ENCODE peak calls at places on chromosome 11, in nine cellular contexts. M is mammary epithelial cell, O is PC-3, D is dorsolateral prefrontal cortex, B is body of pancreas, V is stomach, H is cardiac muscle cell, Y is PC-9, I is testis. R is an unnamed sample.

GRCh38 chr11:65786008-65786785 is 666 bp upstream of the OVOL1 start:
- DNase-seq in M (no peak), V (peak), Y (no peak), I (no peak), D (no peak), O (no peak), H (no peak), B (peak), R (no peak)

GRCh38 chr11:85725510-85726258 is 39.7 kb upstream of the CCDC89 start:
- DNase-seq in M (peak), H (no peak), O (peak), V (no peak), D (no peak), I (no peak), Y (no peak), B (no peak), R (no peak)

GRCh38 chr11:24635588-24636290 is 138.9 kb downstream of the LUZP2 start:
- DNase-seq in H (peak), V (no peak), B (no peak), Y (peak), I (no peak), M (peak), D (no peak), O (peak), R (no peak)

GRCh38 chr11:124114942-124115781 is at the start of gene VWA5A:
- DNase-seq in I (peak), O (peak), B (peak), Y (peak), M (peak), D (peak), H (peak), V (peak), R (peak)

GRCh38 chr11:2223153-2223794 is 47.1 kb downstream of the ASCL2 start:
- DNase-seq in H (no peak), Y (no peak), V (no peak), M (no peak), B (no peak), D (no peak), I (no peak), O (no peak), R (no peak)

GRCh38 chr11:2522636-2523255 is 77.9 kb downstream of the KCNQ1 start:
- DNase-seq in Y (no peak), M (no peak), V (peak), D (peak), H (no peak), I (peak), B (peak), O (no peak), R (no peak)

GRCh38 chr11:26905368-26905767 is 88.5 kb upstream of the FIBIN start:
- DNase-seq in M (peak), Y (no peak), B (no peak), O (no peak), I (no peak), V (no peak), D (no peak), H (no peak), R (peak)

GRCh38 chr11:34075178-34075820 is 23.8 kb downstream of the CAPRIN1 start:
- DNase-seq in B (no peak), M (peak), H (no peak), V (no peak), I (no peak), Y (peak), D (no peak), O (peak), R (no peak)

GRCh38 chr11:26860411-26860810 is 133.5 kb upstream of the FIBIN start:
- DNase-seq in Y (no peak), O (no peak), B (no peak), V (no peak), M (no peak), H (no peak), I (no peak), D (no peak), R (no peak)

GRCh38 chr11:133153031-133153430 is 379.3 kb downstream of the OPCML start:
- DNase-seq in I (peak), H (no peak), O (no peak), B (no peak), V (no peak), Y (no peak), M (no peak), D (peak), R (no peak)

GRCh38 chr11:69297926-69298777 is 4.2 kb downstream of the MYEOV start:
- DNase-seq in B (peak), I (peak), O (peak), Y (peak), V (peak), H (no peak), M (peak), D (no peak), R (peak)

GRCh38 chr11:36296925-36297604 is 977 bp downstream of the PRR5L start:
- DNase-seq in O (no peak), V (no peak), M (no peak), I (no peak), B (no peak), D (no peak), Y (no peak), H (no peak), R (no peak)
- H3K4me3 ChIP-seq in O (no peak), V (no peak), M (no peak), I (no peak), B (no peak), D (peak), Y (no peak), H (no peak), R (no peak)

DNA sequence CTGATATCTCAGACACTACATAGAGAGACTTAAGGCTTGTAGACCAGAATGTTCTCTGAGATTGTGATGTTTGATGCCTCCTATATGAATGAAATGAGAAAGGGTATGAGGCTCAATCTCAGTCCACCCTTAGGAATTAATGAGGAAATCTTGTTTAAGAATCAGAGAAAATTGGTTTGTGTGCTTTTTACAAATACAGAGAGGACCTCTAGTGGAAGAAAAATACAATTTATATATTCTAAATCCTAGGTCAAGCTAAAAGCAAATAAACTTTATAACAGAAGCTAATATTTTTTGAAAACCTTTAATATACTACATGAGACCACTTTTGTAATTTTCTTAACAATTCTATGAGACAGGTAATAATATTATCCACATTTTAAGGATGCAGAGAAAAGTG is 5.0 kb upstream of the OR52H1 start:
- DNase-seq in Y (no peak), B (no peak), H (no peak), V (no peak), M (no peak), D (no peak), I (no peak), O (peak), R (no peak)
- TF ChIP-seq CTCF in Y (peak), B (no peak), H (peak), V (no peak), M (peak), D (no peak), I (no peak), O (peak), R (no peak)

GRCh38 chr11:391117-392017 is 2.6 kb upstream of the PKP3 start:
- DNase-seq in H (no peak), D (no peak), B (no peak), Y (no peak), V (no peak), I (no peak), O (no peak), M (no peak), R (no peak)
- H3K4me3 ChIP-seq in H (no peak), D (no peak), B (no peak), Y (no peak), V (no peak), I (no peak), O (no peak), M (peak), R (no peak)

DNA sequence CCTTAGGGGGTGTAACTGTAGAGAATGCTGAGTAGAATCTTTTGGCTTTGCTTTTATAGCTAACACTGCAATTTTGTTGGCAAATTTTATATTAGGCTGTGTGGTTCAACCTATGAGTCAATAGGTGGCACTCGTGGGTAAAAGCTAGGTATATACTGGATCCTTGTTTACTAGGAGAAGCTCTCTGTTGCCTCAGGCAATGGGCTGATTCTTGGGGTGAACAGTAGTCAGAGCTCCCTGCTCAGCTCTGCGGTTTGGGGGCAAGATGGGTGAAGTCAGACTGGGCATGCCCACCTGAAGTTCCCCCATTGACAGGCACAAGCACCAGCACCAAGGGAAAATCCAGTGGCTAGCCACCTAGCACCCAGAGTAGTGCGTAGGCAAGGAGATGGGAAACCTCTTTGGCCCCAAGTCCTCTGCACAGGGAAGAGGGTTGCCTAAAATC is 238.7 kb downstream of the FAM181B start:
- DNase-seq in H (peak), Y (no peak), O (peak), B (no peak), D (no peak), I (no peak), M (peak), V (no peak), R (peak)
- TF ChIP-seq CTCF in H (no peak), Y (peak), O (peak), B (peak), D (no peak), I (no peak), M (peak), V (no peak), R (peak)

DNA sequence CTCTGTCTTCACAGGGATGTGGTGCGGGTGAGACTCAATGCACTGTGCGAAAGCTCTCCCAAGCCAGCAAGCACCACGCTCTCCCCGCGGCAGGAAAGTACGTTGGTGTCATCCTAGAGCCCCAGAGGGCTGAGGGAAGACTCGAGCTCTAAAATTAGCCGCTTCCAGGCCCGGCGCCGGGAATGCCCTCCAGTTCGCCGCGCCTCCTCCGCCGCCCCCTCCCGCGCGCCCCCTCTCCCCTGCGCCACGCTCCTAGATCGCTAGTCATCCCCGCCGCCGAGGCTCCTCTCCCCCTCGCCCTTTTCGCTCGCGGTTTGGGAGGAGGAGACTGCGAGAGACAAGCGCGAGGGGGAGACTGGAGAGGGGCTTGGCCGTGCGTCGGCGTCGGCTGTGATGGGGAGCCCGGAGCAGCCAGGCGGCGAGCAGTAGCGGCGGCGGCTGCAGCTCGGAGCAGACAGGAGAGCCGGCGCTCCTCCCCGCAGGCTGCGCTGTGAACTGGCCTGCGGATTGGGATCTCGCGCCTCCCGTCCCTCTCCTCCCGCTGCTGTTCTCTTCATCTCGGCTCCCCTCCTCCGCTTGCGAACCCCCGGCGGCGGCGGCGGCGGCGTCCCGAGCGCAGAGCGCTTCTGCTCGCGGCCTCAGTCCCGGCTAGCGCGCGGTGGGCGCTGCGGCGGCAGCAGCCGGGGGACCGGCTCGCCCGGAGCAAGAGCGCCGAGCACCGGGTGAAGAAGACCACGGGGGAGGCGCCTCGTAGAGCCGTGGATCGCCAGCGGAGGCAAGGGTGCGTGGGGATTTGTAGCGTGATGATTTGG is at the start of gene FAT3:
- DNase-seq in B (peak), Y (peak), I (peak), M (peak), H (peak), V (no peak), D (peak), O (no peak), R (no peak)
- H3K4me3 ChIP-seq in B (no peak), Y (peak), I (peak), M (no peak), H (peak), V (peak), D (peak), O (no peak), R (no peak)

R was measured in GM12865.